ENCODE peak calls at places on chromosomes 4 and X, in four cellular contexts. A is NCI-H748 treated with DMSO at 0.1 percent for 48 hours, W is T-helper 2 cell, I is NCI-H1436. C is an unnamed sample.

GRCh38 chrX:24988314-24988713 is 27.5 kb downstream of the ARX start:
- DNase-seq in I (no peak), A (peak), W (no peak), C (no peak)

GRCh38 chrX:153469811-153470410 is 465 bp downstream of the HAUS7 start:
- DNase-seq in I (peak), A (no peak), W (peak), C (peak)

GRCh38 chr4:77092832-77093800 is 17.3 kb upstream of the CCNI start:
- DNase-seq in A (no peak), W (no peak), I (no peak), C (no peak)

GRCh38 chr4:181043486-181043885 is 1199.7 kb upstream of the TENM3 start:
- DNase-seq in I (no peak), A (no peak), W (no peak), C (no peak)

GRCh38 chrX:14913241-14913640 is 40.0 kb downstream of the MOSPD2 start:
- DNase-seq in A (no peak), W (no peak), I (no peak), C (no peak)

GRCh38 chr4:26238782-26239647 is 81.8 kb upstream of the RBPJ start:
- DNase-seq in A (peak), I (peak), W (no peak), C (no peak)

GRCh38 chr4:51999250-51999649 is 20.9 kb downstream of the LRRC66 start:
- DNase-seq in I (no peak), W (no peak), A (no peak), C (no peak)

GRCh38 chrX:54452920-54453319 is 12.7 kb downstream of the TSR2 start:
- DNase-seq in I (no peak), W (no peak), A (no peak), C (no peak)

GRCh38 chr4:71772592-71772991 is 11.3 kb downstream of the GC start:
- DNase-seq in W (no peak), I (no peak), A (no peak), C (no peak)

GRCh38 chrX:38986586-38986985 is 185.3 kb downstream of the MID1IP1 start:
- DNase-seq in W (no peak), I (no peak), A (no peak), C (no peak)

GRCh38 chrX:13495232-13495631 is 74.2 kb upstream of the EGFL6 start:
- DNase-seq in I (no peak), W (no peak), A (no peak), C (no peak)

GRCh38 chrX:30635630-30636029 is 17.6 kb upstream of the GK start:
- DNase-seq in A (no peak), W (no peak), I (no peak), C (no peak)

GRCh38 chr4:82138376-82138775 is 235.4 kb downstream of the HNRNPD start:
- DNase-seq in I (no peak), A (no peak), W (no peak), C (no peak)

GRCh38 chrX:38278682-38279081 is 48.6 kb downstream of the RPGR start:
- DNase-seq in A (no peak), W (no peak), I (no peak), C (no peak)

GRCh38 chr4:119729815-119730643 is 101.4 kb upstream of the PDE5A start:
- DNase-seq in I (no peak), A (no peak), W (no peak), C (no peak)

GRCh38 chr4:98150092-98150761 is 7.0 kb upstream of the STPG2 start:
- DNase-seq in A (no peak), W (no peak), I (no peak), C (no peak)

GRCh38 chrX:133881011-133881410 is 104.4 kb downstream of the GPC3 start:
- DNase-seq in I (no peak), A (no peak), W (no peak), C (no peak)

GRCh38 chr4:173517781-173518371 is 12.2 kb downstream of the HAND2 start:
- DNase-seq in A (no peak), I (no peak), W (no peak), C (no peak)

GRCh38 chrX:127038065-127038464 is 218.5 kb downstream of the PRR32 start:
- DNase-seq in A (no peak), W (no peak), I (no peak), C (no peak)

GRCh38 chrX:153430796-153431195 is 15.1 kb downstream of the TREX2 start:
- DNase-seq in A (no peak), I (no peak), W (no peak), C (no peak)

GRCh38 chr4:185238261-185238681 is 28.9 kb downstream of the SNX25 start:
- DNase-seq in W (no peak), A (no peak), I (no peak), C (no peak)

GRCh38 chr4:1793940-1794808 is 1.1 kb downstream of the FGFR3 start:
- DNase-seq in W (no peak), A (no peak), I (no peak), C (no peak)

GRCh38 chrX:19017271-19017670 is 33.4 kb upstream of the PHKA2 start:
- DNase-seq in A (no peak), I (no peak), W (no peak), C (no peak)